ENCODE peak calls at places on chromosomes 1 and 21, in six cellular contexts. R, N, F, J, K and B are unnamed samples.

GRCh38 chr1:223727541-223727940 is 15.2 kb downstream of the CAPN2 start:
- DNase-seq in R (no peak), N (no peak), F (no peak), J (no peak), K (no peak), B (peak)

GRCh38 chr1:117289316-117289715 is 77.9 kb upstream of the MAN1A2 start:
- DNase-seq in R (no peak), N (no peak), F (no peak), J (no peak), K (no peak), B (no peak)

GRCh38 chr1:182086136-182086535 is 24.6 kb upstream of the ZNF648 start:
- DNase-seq in R (no peak), N (no peak), F (no peak), J (no peak), K (no peak), B (no peak)

GRCh38 chr1:96721053-96721381 is 567 bp upstream of the PTBP2 start:
- DNase-seq in R (no peak), N (no peak), F (no peak), J (peak), K (no peak), B (no peak)

GRCh38 chr21:26840206-26840605 is 5.0 kb downstream of the ADAMTS1 start:
- DNase-seq in R (no peak), N (no peak), F (no peak), J (peak), K (no peak), B (no peak)

GRCh38 chr1:41927118-41927517 is 8.4 kb upstream of the HIVEP3 start:
- DNase-seq in R (no peak), N (no peak), F (peak), J (no peak), K (no peak), B (no peak)

GRCh38 chr1:15441247-15441646 is 3.0 kb downstream of the CTRC start:
- DNase-seq in R (no peak), N (no peak), F (peak), J (no peak), K (no peak), B (no peak)

GRCh38 chr21:46171996-46172862 is 12.0 kb downstream of the SPATC1L start:
- DNase-seq in R (peak), N (peak), F (no peak), J (no peak), K (no peak), B (no peak)

GRCh38 chr1:81583878-81584277 is 216.9 kb upstream of the ADGRL2 start:
- DNase-seq in R (no peak), N (no peak), F (no peak), J (no peak), K (no peak), B (no peak)

GRCh38 chr1:3893190-3893589 is 6.9 kb downstream of the C1orf174 start:
- DNase-seq in R (no peak), N (no peak), F (no peak), J (no peak), K (no peak), B (no peak)

GRCh38 chr1:93989601-93990000 is 80.4 kb upstream of the GCLM start:
- DNase-seq in R (no peak), N (no peak), F (no peak), J (peak), K (peak), B (no peak)

GRCh38 chr1:175564119-175564518 is 179.3 kb downstream of the TNR start:
- DNase-seq in R (no peak), N (no peak), F (no peak), J (no peak), K (no peak), B (no peak)

GRCh38 chr1:95171270-95172245 is 54.4 kb downstream of the TLCD4 start:
- DNase-seq in R (no peak), N (no peak), F (no peak), J (no peak), K (no peak), B (no peak)

GRCh38 chr1:241612533-241613505 is 27.4 kb downstream of the CHML start:
- DNase-seq in R (no peak), N (no peak), F (no peak), J (peak), K (peak), B (peak)

GRCh38 chr1:61782771-61783170 is 40.5 kb downstream of the PATJ start:
- DNase-seq in R (no peak), N (no peak), F (no peak), J (no peak), K (no peak), B (no peak)

GRCh38 chr1:29282135-29282923 is 46.0 kb downstream of the PTPRU start:
- DNase-seq in R (no peak), N (no peak), F (no peak), J (no peak), K (no peak), B (no peak)

GRCh38 chr1:169694304-169694703 is 17.1 kb downstream of the SELL start:
- DNase-seq in R (no peak), N (no peak), F (no peak), J (no peak), K (no peak), B (no peak)

GRCh38 chr1:110637475-110637874 is 31.3 kb upstream of the KCNA2 start:
- DNase-seq in R (no peak), N (no peak), F (no peak), J (no peak), K (no peak), B (no peak)

GRCh38 chr1:161274874-161275273 is 16.3 kb downstream of the PCP4L1 start:
- DNase-seq in R (no peak), N (no peak), F (peak), J (no peak), K (no peak), B (no peak)

GRCh38 chr1:24178404-24178803 is 8.7 kb downstream of the IFNLR1 start:
- DNase-seq in R (no peak), N (no peak), F (no peak), J (no peak), K (peak), B (no peak)

GRCh38 chr1:109091196-109092193 is 931 bp downstream of the TMEM167B start:
- DNase-seq in R (no peak), N (no peak), F (no peak), J (peak), K (peak), B (peak)

GRCh38 chr21:20169812-20170576 is 828.2 kb upstream of the NCAM2 start:
- DNase-seq in R (no peak), N (no peak), F (no peak), J (no peak), K (no peak), B (no peak)

GRCh38 chr1:13554798-13555197 is 28.8 kb upstream of the PDPN start:
- DNase-seq in R (no peak), N (no peak), F (no peak), J (no peak), K (no peak), B (no peak)

GRCh38 chr1:228004887-228005462 is 1.8 kb upstream of the WNT3A start:
- DNase-seq in R (no peak), N (no peak), F (no peak), J (no peak), K (no peak), B (no peak)

GRCh38 chr1:234998174-234998741 is 130.4 kb downstream of the TOMM20 start:
- DNase-seq in R (no peak), N (no peak), F (no peak), J (no peak), K (peak), B (peak)

GRCh38 chr1:79128726-79129125 is 122.2 kb upstream of the ADGRL4 start:
- DNase-seq in R (no peak), N (no peak), F (no peak), J (peak), K (peak), B (peak)

GRCh38 chr1:33347650-33347992 is 26.7 kb upstream of the A3GALT2 start:
- DNase-seq in R (peak), N (no peak), F (no peak), J (peak), K (peak), B (no peak)

GRCh38 chr21:20729376-20729775 is 268.8 kb upstream of the NCAM2 start:
- DNase-seq in R (no peak), N (no peak), F (no peak), J (no peak), K (peak), B (peak)

GRCh38 chr1:205454903-205455335 is 926 bp downstream of the BLACAT1 start:
- DNase-seq in R (no peak), N (no peak), F (no peak), J (no peak), K (no peak), B (no peak)
- TF ChIP-seq CTCF in R (no peak), N (no peak), F (no peak), J (no peak), K (no peak), B (no peak)

GRCh38 chr1:205570173-205570501 is 61.7 kb downstream of the ELK4 start:
- DNase-seq in R (no peak), N (no peak), F (no peak), J (no peak), K (no peak), B (no peak)

GRCh38 chr1:205567716-205568115 is 63.2 kb downstream of the CDK18 start:
- DNase-seq in R (no peak), N (no peak), F (no peak), J (no peak), K (no peak), B (no peak)

GRCh38 chr1:205568135-205568468 is 63.6 kb downstream of the CDK18 start:
- DNase-seq in R (no peak), N (no peak), F (no peak), J (no peak), K (no peak), B (no peak)

GRCh38 chr1:205569411-205570172 is 62.2 kb downstream of the ELK4 start:
- DNase-seq in R (no peak), N (peak), F (no peak), J (no peak), K (no peak), B (no peak)

GRCh38 chr1:205568469-205569361 is 63.1 kb downstream of the ELK4 start:
- DNase-seq in R (no peak), N (no peak), F (peak), J (no peak), K (no peak), B (no peak)
- H3K4me3 ChIP-seq in R (peak), N (peak), F (no peak), J (peak), K (no peak), B (no peak)

GRCh38 chr1:216740334-216740733 is 17.1 kb upstream of the ESRRG start:
- DNase-seq in R (no peak), N (no peak), F (no peak), J (no peak), K (no peak), B (no peak)

GRCh38 chr1:216739771-216740170 is 16.5 kb upstream of the ESRRG start:
- DNase-seq in R (no peak), N (no peak), F (no peak), J (no peak), K (no peak), B (no peak)

DNA sequence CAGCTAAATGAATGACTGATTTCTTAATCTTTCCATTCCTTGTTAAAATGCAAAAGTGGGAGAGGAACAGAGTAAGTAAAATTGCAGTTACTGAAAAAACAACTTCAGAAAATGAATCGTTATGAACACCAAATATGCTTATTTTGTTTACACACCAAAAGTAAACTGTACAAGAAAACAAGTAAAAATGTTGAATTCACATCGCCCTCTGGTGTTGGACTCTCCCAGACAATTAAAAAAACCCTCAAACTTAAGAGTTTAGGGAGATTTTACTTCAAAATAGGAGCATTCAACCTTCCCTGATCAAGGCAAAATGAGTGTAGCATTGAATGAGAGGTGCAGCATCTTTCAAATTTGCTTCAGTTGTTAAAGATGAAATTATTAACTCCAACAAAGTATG is 19.4 kb upstream of the ESRRG start:
- DNase-seq in R (no peak), N (no peak), F (no peak), J (peak), K (peak), B (peak)
- TF ChIP-seq CTCF in R (no peak), N (no peak), F (no peak), J (peak), K (peak), B (peak)

DNA sequence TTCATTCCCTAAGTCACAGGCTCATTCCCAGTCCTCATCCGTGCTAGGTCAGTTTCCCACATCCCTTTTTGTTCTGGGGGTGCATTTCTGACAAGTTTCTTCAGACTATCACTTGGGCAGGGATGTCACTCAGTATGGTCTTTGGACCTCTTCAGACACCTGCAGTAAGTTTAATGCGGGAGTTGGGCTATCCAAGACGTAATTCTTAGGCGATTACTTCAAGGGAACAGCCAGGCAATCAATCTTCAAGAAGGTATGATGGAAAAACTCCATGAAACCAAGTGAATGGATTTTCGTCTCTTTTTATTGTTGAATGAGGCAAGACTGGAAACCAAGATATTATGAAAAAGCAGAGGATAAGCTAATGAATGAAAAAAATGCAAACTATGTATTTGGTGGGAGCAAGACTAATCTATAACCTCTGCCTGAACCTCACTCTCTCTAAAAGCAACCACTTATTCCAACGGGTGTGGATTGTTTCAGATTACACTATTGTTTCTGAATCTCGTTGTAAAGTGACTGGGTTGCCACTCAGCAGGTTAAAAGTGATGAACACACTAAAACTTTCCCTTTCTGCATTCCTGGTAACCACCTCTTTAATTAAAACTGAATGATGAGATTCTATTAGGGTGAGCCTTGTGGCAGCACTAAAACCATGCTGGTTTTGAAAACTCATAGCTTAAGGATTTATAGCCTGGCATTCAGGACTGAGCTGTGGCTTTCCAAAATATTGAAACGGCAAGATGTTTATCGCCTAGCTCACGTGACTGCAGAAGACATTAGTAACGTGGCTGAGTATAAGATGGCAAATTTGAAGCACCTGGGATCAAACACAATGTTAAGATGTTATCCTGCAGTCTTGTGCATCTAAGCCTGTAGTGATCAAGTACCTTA is 1.1 kb downstream of the RASAL2 start:
- DNase-seq in R (no peak), N (no peak), F (no peak), J (peak), K (peak), B (peak)
- H3K4me3 ChIP-seq in R (peak), N (peak), F (peak), J (peak), K (peak), B (peak)